ENCODE peak calls at places on chromosome 2, in six cellular contexts. E is NCI-H82; U is pons; J is endothelial cell of umbilical vein; H is B cell; S is stimulated activated CD8-positive, alpha-beta memory T cell treated with anti-CD3 and anti-CD28 coated beads, Interleukin-4, amount 100 ng/mL, for 24 hours. P is an unnamed sample.

GRCh38 chr2:235055891-235056516 is 104.2 kb downstream of the SH3BP4 start:
- DNase-seq in H (peak; percentile 45), U (peak; percentile 60), J (peak; percentile 44), E (peak; percentile 88), S (no peak), P (peak; percentile 24)

GRCh38 chr2:163800889-163801498 is 65.2 kb upstream of the FIGN start:
- DNase-seq in E (peak; percentile 96), S (no peak), J (no peak), U (peak; percentile 11), H (no peak), P (no peak)

GRCh38 chr2:238045575-238045974 is 15.2 kb upstream of the SCLY start:
- DNase-seq in J (no peak), H (no peak), E (no peak), U (no peak), S (no peak), P (no peak)

GRCh38 chr2:165193178-165193777 is 10.6 kb downstream of the SCN3A start:
- DNase-seq in J (no peak), U (no peak), H (peak; percentile 64), S (no peak), E (no peak), P (no peak)

GRCh38 chr2:54122171-54122935 is 6.9 kb downstream of the ACYP2 start:
- DNase-seq in J (no peak), U (no peak), H (no peak), E (no peak), S (no peak), P (peak; percentile 84)

GRCh38 chr2:100884145-100884621 is 64.2 kb downstream of the NPAS2 start:
- DNase-seq in U (no peak), J (peak; percentile 85), S (no peak), E (no peak), H (no peak), P (no peak)

GRCh38 chr2:74602553-74603281 is 45.4 kb downstream of the M1AP start:
- DNase-seq in S (no peak), J (no peak), U (no peak), H (no peak), E (no peak), P (no peak)

GRCh38 chr2:66553370-66553769 is 118.4 kb downstream of the MEIS1 start:
- DNase-seq in U (peak; percentile 29), J (peak; percentile 27), E (peak; percentile 70), H (no peak), S (no peak), P (peak; percentile 64)

GRCh38 chr2:108853421-108853820 is 66.8 kb downstream of the CCDC138 start:
- DNase-seq in J (no peak), U (no peak), S (no peak), E (no peak), H (no peak), P (no peak)